ENCODE peak calls at places on chromosomes 5 and 9, in ten cellular contexts. M is spleen, P is IMR-90, W is uterus, F is transverse colon, K is body of pancreas, A is adrenal gland, Q is breast epithelium, C is prostate gland, B is esophagus squamous epithelium. N is an unnamed sample. For H3K36me3, the result is how much of the 10 kb centered on the place peaks cover.

GRCh38 chr5:36948041-36948440 is 71.5 kb downstream of the NIPBL start:
- DNase-seq in P (peak), C (no peak), M (no peak), K (no peak), B (no peak), W (no peak), F (no peak), Q (no peak), A (no peak), N (no peak)

GRCh38 chr5:134902071-134902801 is 2.7 kb upstream of the PCBD2 start:
- DNase-seq in P (peak), C (no peak), F (no peak), W (no peak), M (peak), K (no peak), A (no peak), B (no peak), Q (no peak), N (no peak)

GRCh38 chr9:70578720-70579119 is 164.3 kb upstream of the KLF9 start:
- DNase-seq in B (no peak), Q (no peak), F (no peak), C (no peak), K (no peak), W (no peak), M (no peak), P (no peak), A (no peak), N (no peak)

GRCh38 chr9:7363777-7364477 is 435.7 kb downstream of the DMAC1 start:
- DNase-seq in F (no peak), W (no peak), A (no peak), M (no peak), Q (no peak), C (no peak), B (no peak), K (no peak), P (no peak), N (no peak)

GRCh38 chr5:156094001-156094400 is 233.0 kb upstream of the SGCD start:
- DNase-seq in A (no peak), Q (no peak), B (no peak), P (peak), K (no peak), M (no peak), W (no peak), C (no peak), F (no peak), N (peak)

GRCh38 chr5:79413112-79413511 is 100.8 kb downstream of the HOMER1 start:
- DNase-seq in K (no peak), W (no peak), B (no peak), Q (no peak), F (no peak), C (no peak), A (no peak), M (no peak), P (no peak), N (no peak)

GRCh38 chr9:130946778-130947617 is 8.0 kb upstream of the FIBCD1 start:
- DNase-seq in Q (no peak), W (no peak), F (peak), A (no peak), K (no peak), M (no peak), P (no peak), B (no peak), C (no peak), N (no peak)

GRCh38 chr5:106121972-106122605 is 1548.6 kb downstream of the EFNA5 start:
- DNase-seq in F (peak), M (no peak), C (no peak), P (peak), W (no peak), B (no peak), K (peak), Q (no peak), A (peak), N (no peak)

GRCh38 chr5:52139888-52140580 is 647.7 kb upstream of the ITGA1 start:
- DNase-seq in F (no peak), P (no peak), K (no peak), B (no peak), A (no peak), W (no peak), M (no peak), Q (no peak), C (no peak), N (no peak)

GRCh38 chr5:172569862-172570558 is 71.1 kb upstream of the NEURL1B start:
- DNase-seq in M (no peak), W (no peak), Q (no peak), B (no peak), K (no peak), F (peak), A (no peak), P (no peak), C (no peak), N (no peak)

GRCh38 chr5:42828661-42829060 is 17.0 kb upstream of the SELENOP start:
- DNase-seq in M (no peak), W (no peak), B (no peak), K (no peak), F (no peak), Q (no peak), P (no peak), A (no peak), C (no peak), N (no peak)

GRCh38 chr5:11903614-11904269 is 504 bp downstream of the CTNND2 start:
- DNase-seq in C (no peak), K (peak), F (no peak), B (no peak), M (peak), W (no peak), Q (no peak), P (no peak), A (no peak), N (peak)

GRCh38 chr5:177442066-177442836 is 4.4 kb upstream of the PRR7 start:
- DNase-seq in F (no peak), C (no peak), A (no peak), Q (no peak), P (no peak), K (no peak), W (no peak), B (no peak), M (peak), N (no peak)

GRCh38 chr5:156329197-156329611 is 2.2 kb downstream of the SGCD start:
- DNase-seq in A (no peak), Q (no peak), B (no peak), F (no peak), M (no peak), C (no peak), K (no peak), P (no peak), W (no peak), N (peak)

GRCh38 chr5:32100230-32100629 is 73.9 kb downstream of the GOLPH3 start:
- DNase-seq in F (no peak), Q (no peak), B (no peak), W (no peak), K (no peak), C (no peak), P (no peak), A (no peak), M (no peak), N (no peak)
- TF ChIP-seq POLR2A in F (no peak), Q (no peak), B (no peak), W (no peak), K (no peak), C (no peak), P (no peak), A (no peak), M (no peak), N (no peak)

DNA sequence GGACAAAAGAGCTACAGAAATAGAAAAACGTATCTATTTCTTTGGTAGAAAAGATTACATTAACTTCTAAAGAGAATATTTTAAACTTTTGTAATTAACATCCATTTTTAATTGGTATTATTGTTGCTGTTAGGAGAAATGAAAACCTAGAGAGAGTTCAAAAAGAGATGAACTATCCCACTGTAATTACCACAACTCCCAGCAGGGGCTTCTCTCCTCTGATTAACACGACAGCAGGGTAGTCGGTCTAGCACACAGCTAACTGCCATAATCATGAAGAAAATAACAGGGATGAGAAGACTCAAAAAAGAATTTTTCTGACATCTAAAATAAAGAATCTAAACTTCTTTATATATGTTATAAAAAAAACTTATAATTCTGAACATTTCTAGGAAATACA is 86.2 kb upstream of the CDH9 start:
- DNase-seq in C (no peak), P (peak), W (no peak), B (no peak), A (no peak), M (no peak), K (no peak), F (no peak), Q (no peak), N (no peak)
- TF ChIP-seq CTCF in C (no peak), P (peak), W (no peak), B (no peak), A (peak), M (no peak), K (peak), F (no peak), Q (no peak), N (peak)

DNA sequence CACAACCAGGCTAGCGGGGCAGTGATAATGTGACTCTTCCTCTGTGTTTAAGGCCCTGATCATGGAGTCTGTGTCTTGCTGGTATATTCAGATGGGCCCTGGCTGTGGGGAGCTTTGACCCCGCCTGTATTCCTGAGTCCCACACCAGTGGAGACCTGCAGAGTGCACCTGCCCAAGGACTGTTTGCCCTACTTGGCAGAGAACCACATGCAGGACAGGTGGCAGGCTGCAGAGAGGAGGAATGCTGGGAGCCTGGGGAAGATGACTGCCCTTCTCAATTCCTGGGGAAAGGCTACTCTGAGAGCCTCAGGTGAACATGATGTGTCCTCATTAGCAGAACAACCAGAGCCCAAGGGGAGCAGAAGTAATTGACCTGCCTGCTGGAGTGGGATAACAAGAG is 36.2 kb downstream of the IARS1 start:
- DNase-seq in M (no peak), K (peak), Q (no peak), P (no peak), C (no peak), F (peak), W (no peak), B (no peak), A (no peak), N (no peak)
- H3K36me3 ChIP-seq in M (half or more), K (half or more), Q (under half), P (half or more), C (under half), F (under half), W (under half), B (under half), A (half or more), N (half or more)

GRCh38 chr5:40679071-40679997 is at the start of gene PTGER4:
- DNase-seq in B (peak), P (peak), C (peak), Q (peak), F (peak), K (peak), M (peak), W (peak), A (peak), N (peak)
- TF ChIP-seq POLR2A in B (no peak), P (peak), C (peak), Q (no peak), F (peak), K (peak), M (peak), W (peak), A (peak), N (peak)

DNA sequence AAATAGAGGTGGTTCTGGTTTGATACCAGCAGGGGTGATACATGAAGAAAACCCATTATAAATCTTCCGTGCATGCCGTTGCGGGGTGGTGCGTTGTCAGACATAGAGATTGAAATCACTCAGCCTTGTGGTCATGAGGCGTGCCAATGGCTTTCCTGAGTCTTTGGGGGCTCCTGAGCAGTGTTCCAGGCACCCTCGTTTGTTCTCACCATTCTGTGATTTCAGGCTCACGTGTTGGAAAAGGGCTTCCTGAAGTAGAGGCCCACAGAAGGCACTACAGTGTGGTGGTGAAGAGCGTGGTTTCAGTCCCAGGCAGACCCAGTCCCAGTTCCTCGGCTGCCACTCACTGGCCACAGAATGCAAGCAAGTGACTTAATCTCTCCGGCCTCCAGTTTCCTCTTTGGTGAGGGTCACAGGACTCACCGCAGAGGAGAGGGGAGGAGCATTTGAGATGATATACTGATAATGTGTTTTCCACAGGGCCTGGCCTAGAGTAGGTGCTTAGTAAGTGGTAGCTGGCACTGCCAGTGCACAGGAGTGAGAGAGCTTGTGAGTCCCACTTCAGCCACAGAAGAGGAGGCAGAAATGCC is 20.5 kb upstream of the GLRX start:
- DNase-seq in C (no peak), K (peak), Q (peak), A (peak), F (peak), B (peak), W (no peak), P (peak), M (peak), N (peak)
- TF ChIP-seq CTCF in C (peak), K (no peak), Q (no peak), A (peak), F (no peak), B (no peak), W (no peak), P (peak), M (no peak), N (no peak)

DNA sequence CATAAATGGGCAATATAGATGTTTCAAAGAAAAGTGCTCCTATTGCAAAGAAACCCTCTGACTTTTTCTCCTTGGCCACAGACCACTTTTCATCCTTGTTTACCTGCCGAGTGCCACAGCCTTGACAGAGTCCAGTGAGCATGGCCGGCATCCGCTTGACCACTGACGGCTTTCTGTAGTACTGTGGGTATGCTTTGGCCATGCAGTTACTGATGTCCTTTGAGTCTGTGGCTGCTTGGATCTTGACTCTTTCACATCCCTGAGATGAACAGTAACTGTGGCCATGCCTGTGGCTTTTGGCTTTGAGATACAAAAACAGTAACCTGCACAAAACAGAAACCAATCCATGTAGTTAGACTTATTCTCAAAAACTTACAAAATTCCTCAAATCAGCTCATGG is 70.4 kb downstream of the CEMIP2 start:
- DNase-seq in W (no peak), K (no peak), M (no peak), Q (no peak), F (no peak), C (no peak), A (no peak), B (no peak), P (no peak), N (no peak)
- H3K36me3 ChIP-seq in W (under half), K (under half), M (half or more), Q (under half), F (under half), C (under half), A (under half), B (under half), P (under half), N (under half)

GRCh38 chr5:1792842-1793266 is 6.8 kb downstream of the MRPL36 start:
- DNase-seq in C (no peak), Q (no peak), P (peak), A (no peak), B (no peak), M (peak), F (peak), W (no peak), K (no peak), N (no peak)
- TF ChIP-seq POLR2A in C (no peak), Q (no peak), P (no peak), A (no peak), B (no peak), M (no peak), F (no peak), W (no peak), K (no peak), N (no peak)

DNA sequence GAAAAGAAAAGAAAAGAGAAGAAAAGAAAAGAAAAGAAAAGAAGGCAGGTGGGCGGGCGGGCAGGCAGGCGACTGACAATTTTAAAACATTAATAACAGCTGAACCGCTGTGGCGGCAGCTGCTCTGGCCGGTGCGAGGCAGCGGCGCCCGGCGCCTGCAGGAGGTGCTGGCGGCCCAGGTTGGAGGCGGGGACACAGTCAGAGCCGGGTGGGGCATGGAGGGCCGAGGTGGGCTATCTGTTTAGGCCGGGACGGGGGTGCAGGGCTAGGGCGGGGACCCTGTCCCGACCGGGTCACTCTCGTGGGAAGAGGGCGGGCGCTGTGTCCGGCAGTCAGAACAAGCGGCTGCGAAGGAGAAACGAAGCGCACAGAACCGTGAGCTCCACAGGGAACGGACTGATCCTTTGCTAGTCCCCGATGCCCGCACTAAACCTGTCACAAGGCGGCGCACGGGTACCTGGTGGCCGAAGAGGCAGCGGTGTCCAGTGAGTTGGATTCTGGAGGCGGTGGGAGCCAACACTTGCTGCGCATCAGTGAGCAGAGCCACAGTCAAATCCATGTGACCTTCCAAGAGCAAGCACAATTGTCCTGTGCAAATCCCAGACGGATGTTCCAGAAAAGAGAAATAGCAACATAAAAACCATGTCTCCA is 13.6 kb upstream of the ALDOB start:
- DNase-seq in M (peak), C (peak), Q (peak), K (peak), P (peak), B (no peak), W (peak), F (peak), A (peak), N (peak)
- TF ChIP-seq CTCF in M (peak), C (peak), Q (no peak), K (peak), P (peak), B (peak), W (peak), F (peak), A (peak), N (peak)

GRCh38 chr5:146243217-146243616 is 39.8 kb downstream of the RBM27 start:
- DNase-seq in C (no peak), Q (no peak), B (no peak), P (no peak), W (no peak), F (no peak), A (no peak), K (no peak), M (no peak), N (no peak)
- H3K36me3 ChIP-seq in C (under half), Q (under half), B (under half), P (under half), W (under half), F (under half), A (under half), K (under half), M (under half), N (under half)